ENCODE peak calls at places on chromosomes 2 and 18, in five cellular contexts. Z is neuronal stem cell, D is H9, U is mesenchymal stem cell, W is H1. R is an unnamed sample.

GRCh38 chr18:31498450-31499156 is 626 bp downstream of the DSG2 start:
- DNase-seq in Z (peak; percentile 17), D (no peak), U (peak; percentile 54), W (no peak), R (peak; percentile 24)

GRCh38 chr2:238945433-238946150 is 97.7 kb downstream of the TWIST2 start:
- DNase-seq in Z (no peak), D (peak; percentile 88), U (peak; percentile 66), W (peak; percentile 79), R (peak; percentile 67)

GRCh38 chr2:63871864-63872263 is 30.2 kb downstream of the UGP2 start:
- DNase-seq in Z (no peak), D (no peak), U (no peak), W (no peak), R (no peak)

GRCh38 chr2:240893363-240893828 is 2.6 kb downstream of the MAB21L4 start:
- DNase-seq in Z (no peak), D (peak; percentile 80), U (no peak), W (no peak), R (peak; percentile 71)

GRCh38 chr18:57518533-57518932 is 68.0 kb downstream of the FECH start:
- DNase-seq in Z (no peak), D (no peak), U (no peak), W (no peak), R (no peak)

GRCh38 chr2:227182765-227183164 is 18.3 kb downstream of the COL4A3 start:
- DNase-seq in Z (no peak), D (no peak), U (no peak), W (no peak), R (no peak)

GRCh38 chr2:9268310-9269081 is 61.9 kb downstream of the ASAP2 start:
- DNase-seq in Z (no peak), D (no peak), U (no peak), W (no peak), R (no peak)

GRCh38 chr2:102186676-102187190 is at the start of gene IL1RL2:
- DNase-seq in Z (no peak), D (no peak), U (no peak), W (no peak), R (no peak)

GRCh38 chr2:72153026-72153791 is 5.5 kb upstream of the CYP26B1 start:
- DNase-seq in Z (no peak), D (peak; percentile 27), U (no peak), W (peak; percentile 40), R (peak; percentile 98)

GRCh38 chr2:99399063-99399462 is 61.9 kb downstream of the EIF5B start:
- DNase-seq in Z (no peak), D (no peak), U (no peak), W (no peak), R (peak; percentile 50)

GRCh38 chr2:108829916-108830315 is 43.3 kb downstream of the CCDC138 start:
- DNase-seq in Z (no peak), D (no peak), U (no peak), W (no peak), R (no peak)

GRCh38 chr18:33820517-33821368 is 242.7 kb downstream of the ASXL3 start:
- DNase-seq in Z (no peak), D (no peak), U (no peak), W (no peak), R (peak; percentile 5)

GRCh38 chr18:22241806-22242440 is 72.5 kb downstream of the GATA6 start:
- DNase-seq in Z (no peak), D (no peak), U (no peak), W (no peak), R (no peak)

GRCh38 chr18:79583426-79583825 is 96.2 kb upstream of the CTDP1 start:
- DNase-seq in Z (no peak), D (no peak), U (no peak), W (no peak), R (no peak)

GRCh38 chr2:175964195-175964594 is 37.9 kb downstream of the LNPK start:
- DNase-seq in Z (no peak), D (no peak), U (no peak), W (no peak), R (no peak)

GRCh38 chr18:2654105-2654827 is 1.3 kb upstream of the SMCHD1 start:
- DNase-seq in Z (no peak), D (no peak), U (no peak), W (no peak), R (peak; percentile 27)

GRCh38 chr18:8703181-8703638 is 2.1 kb upstream of the MTCL1 start:
- DNase-seq in Z (no peak), D (no peak), U (no peak), W (no peak), R (no peak)

GRCh38 chr2:101253713-101254085 is 1.0 kb downstream of the CNOT11 start:
- DNase-seq in Z (no peak), D (no peak), U (peak; percentile 24), W (no peak), R (no peak)

GRCh38 chr2:141142025-141142424 is 988.8 kb downstream of the LRP1B start:
- DNase-seq in Z (no peak), D (no peak), U (no peak), W (no peak), R (no peak)

GRCh38 chr18:61738042-61738441 is 154.8 kb downstream of the RNF152 start:
- DNase-seq in Z (no peak), D (no peak), U (peak; percentile 49), W (no peak), R (no peak)

GRCh38 chr2:70686577-70687460 is 81.2 kb downstream of the ADD2 start:
- DNase-seq in Z (peak; percentile 31), D (peak; percentile 89), U (peak; percentile 54), W (peak; percentile 82), R (no peak)

GRCh38 chr2:96112501-96113366 is 3.6 kb downstream of the ADRA2B start:
- DNase-seq in Z (no peak), D (no peak), U (no peak), W (no peak), R (no peak)

GRCh38 chr2:231102772-231103171 is 22.1 kb downstream of the HTR2B start:
- DNase-seq in Z (no peak), D (no peak), U (no peak), W (no peak), R (no peak)

GRCh38 chr2:16331761-16332160 is 333.9 kb downstream of the CYRIA start:
- DNase-seq in Z (no peak), D (no peak), U (no peak), W (no peak), R (no peak)

GRCh38 chr2:58720770-58721697 is 479.9 kb upstream of the FANCL start:
- DNase-seq in Z (no peak), D (no peak), U (no peak), W (no peak), R (no peak)

GRCh38 chr2:78861546-78861945 is 164.0 kb upstream of the REG3G start:
- DNase-seq in Z (no peak), D (no peak), U (peak; percentile 40), W (no peak), R (peak; percentile 72)

GRCh38 chr2:933734-934295 is 16.8 kb upstream of the SNTG2 start:
- DNase-seq in Z (no peak), D (no peak), U (no peak), W (peak; percentile 48), R (no peak)

GRCh38 chr2:202036601-202037037 is 3.0 kb downstream of the FZD7 start:
- DNase-seq in Z (peak; percentile 77), D (no peak), U (peak; percentile 52), W (no peak), R (no peak)

GRCh38 chr2:191165190-191165643 is 14.4 kb upstream of the STAT4 start:
- DNase-seq in Z (peak; percentile 35), D (no peak), U (peak; percentile 70), W (no peak), R (peak; percentile 81)

GRCh38 chr2:120346667-120347358 is 877 bp downstream of the INHBB start:
- DNase-seq in Z (no peak), D (peak; percentile 47), U (peak; percentile 40), W (peak; percentile 63), R (no peak)

GRCh38 chr2:227153307-227153706 is 10.7 kb downstream of the COL4A4 start:
- DNase-seq in Z (no peak), D (no peak), U (no peak), W (no peak), R (peak; percentile 34)

GRCh38 chr2:171319164-171319810 is 114.5 kb downstream of the METTL8 start:
- DNase-seq in Z (no peak), D (peak; percentile 50), U (peak; percentile 81), W (peak; percentile 38), R (no peak)

GRCh38 chr2:88880441-88880953 is 189.0 kb downstream of the RPIA start:
- DNase-seq in Z (peak; percentile 57), D (no peak), U (peak; percentile 40), W (no peak), R (peak; percentile 81)

GRCh38 chr2:123043458-123043857 is 981.6 kb upstream of the CNTNAP5 start:
- DNase-seq in Z (no peak), D (no peak), U (no peak), W (no peak), R (no peak)
- H2BK5ac ChIP-seq in Z (no peak overlapping the region), D (no peak overlapping the region), U (no peak overlapping the region), W (no peak overlapping the region), R (no peak overlapping the region)

GRCh38 chr18:7383336-7383980 is 152.6 kb downstream of the LRRC30 start:
- DNase-seq in Z (no peak), D (no peak), U (no peak), W (no peak), R (no peak)
- H2BK12ac ChIP-seq in Z (no peak overlapping the region), D (no peak overlapping the region), U (no peak overlapping the region), W (no peak overlapping the region), R (no peak overlapping the region)

GRCh38 chr2:44134848-44135247 is 33.8 kb upstream of the PPM1B start:
- DNase-seq in Z (no peak), D (peak; percentile 32), U (no peak), W (no peak), R (no peak)
- H2BK5ac ChIP-seq in Z (no peak overlapping the region), D (peak overlapping the region; percentile 78), U (no peak overlapping the region), W (peak overlapping the region; percentile 99), R (no peak overlapping the region)

GRCh38 chr2:182628901-182629300 is 87.2 kb upstream of the DNAJC10 start:
- DNase-seq in Z (no peak), D (no peak), U (no peak), W (no peak), R (no peak)
- H2BK12ac ChIP-seq in Z (no peak overlapping the region), D (no peak overlapping the region), U (peak overlapping the region; percentile 37), W (no peak overlapping the region), R (no peak overlapping the region)

GRCh38 chr2:44137048-44137447 is 31.6 kb upstream of the PPM1B start:
- DNase-seq in Z (no peak), D (no peak), U (no peak), W (no peak), R (peak; percentile 56)
- H2BK5ac ChIP-seq in Z (no peak overlapping the region), D (peak overlapping the region; percentile 93), U (no peak overlapping the region), W (peak overlapping the region; percentile 100), R (no peak overlapping the region)

GRCh38 chr2:196426122-196426521 is 213.4 kb upstream of the CCDC150 start:
- DNase-seq in Z (no peak), D (no peak), U (no peak), W (no peak), R (no peak)

GRCh38 chr2:196422361-196422760 is 217.2 kb upstream of the CCDC150 start:
- DNase-seq in Z (no peak), D (no peak), U (no peak), W (no peak), R (no peak)

GRCh38 chr2:196415384-196415783 is 224.1 kb upstream of the CCDC150 start:
- DNase-seq in Z (no peak), D (no peak), U (no peak), W (no peak), R (no peak)

GRCh38 chr2:196421880-196422279 is 217.6 kb upstream of the CCDC150 start:
- DNase-seq in Z (no peak), D (no peak), U (no peak), W (no peak), R (no peak)

GRCh38 chr2:196420143-196420542 is 219.4 kb upstream of the CCDC150 start:
- DNase-seq in Z (no peak), D (no peak), U (no peak), W (no peak), R (no peak)
- H2BK12ac ChIP-seq in Z (no peak overlapping the region), D (no peak overlapping the region), U (no peak overlapping the region), W (no peak overlapping the region), R (no peak overlapping the region)

R was measured in trophoblast cell.